ENCODE peak calls at places on chromosome 22, in four cellular contexts. I is spleen, F is iPS DF 6.9, V is K562. L is an unnamed sample.

GRCh38 chr22:27247691-27248434 is 553.7 kb downstream of the MN1 start:
- DNase-seq in I (no peak), F (no peak), V (no peak), L (peak; percentile 35)

GRCh38 chr22:20953668-20954500 is 13.2 kb upstream of the AIFM3 start:
- DNase-seq in I (no peak), F (no peak), V (no peak), L (no peak)

GRCh38 chr22:50329236-50329635 is 2.4 kb upstream of the DENND6B start:
- DNase-seq in I (no peak), F (no peak), V (no peak), L (no peak)

GRCh38 chr22:20956258-20957117 is 10.6 kb upstream of the AIFM3 start:
- DNase-seq in I (no peak), F (peak; percentile 54), V (no peak), L (no peak)

GRCh38 chr22:45544588-45545170 is 42.0 kb downstream of the FBLN1 start:
- DNase-seq in I (no peak), F (no peak), V (no peak), L (no peak)

GRCh38 chr22:42717197-42717967 is 3.3 kb downstream of the A4GALT start:
- DNase-seq in I (no peak), F (no peak), V (peak; percentile 53), L (no peak)

GRCh38 chr22:21640810-21641209 is 1.3 kb upstream of the SDF2L1 start:
- DNase-seq in I (no peak), F (no peak), V (no peak), L (no peak)

GRCh38 chr22:38243007-38243775 is 29.6 kb downstream of the TMEM184B start:
- DNase-seq in I (no peak), F (no peak), V (no peak), L (no peak)

GRCh38 chr22:49214976-49215375 is 612.7 kb downstream of the BRD1 start:
- DNase-seq in I (peak; percentile 27), F (no peak), V (no peak), L (no peak)

GRCh38 chr22:38204784-38205183 is 3.0 kb downstream of the MAFF start:
- DNase-seq in I (no peak), F (no peak), V (no peak), L (no peak)

GRCh38 chr22:39207141-39208012 is 37.4 kb downstream of the PDGFB start:
- DNase-seq in I (peak; percentile 37), F (no peak), V (peak; percentile 2), L (no peak)

GRCh38 chr22:27100789-27101188 is 443.4 kb downstream of the MIAT start:
- DNase-seq in I (no peak), F (no peak), V (no peak), L (no peak)

GRCh38 chr22:39177791-39178190 is 25.3 kb upstream of the CBX7 start:
- DNase-seq in I (peak; percentile 79), F (no peak), V (no peak), L (no peak)

GRCh38 chr22:44924724-44925123 is 85.1 kb downstream of the PHF21B start:
- DNase-seq in I (no peak), F (no peak), V (no peak), L (no peak)

GRCh38 chr22:50403701-50404101 is 60.6 kb downstream of the PPP6R2 start:
- DNase-seq in I (peak; percentile 83), F (no peak), V (no peak), L (no peak)

GRCh38 chr22:24181996-24182560 is 791 bp downstream of the SUSD2 start:
- DNase-seq in I (peak; percentile 72), F (no peak), V (no peak), L (no peak)

GRCh38 chr22:30649430-30650007 is 13.9 kb downstream of the SLC35E4 start:
- DNase-seq in I (no peak), F (no peak), V (peak; percentile 46), L (no peak)

GRCh38 chr22:43295173-43295572 is 48.0 kb downstream of the SCUBE1 start:
- DNase-seq in I (no peak), F (no peak), V (no peak), L (no peak)

GRCh38 chr22:30566125-30566524 is 8.3 kb downstream of the GAL3ST1 start:
- DNase-seq in I (no peak), F (no peak), V (no peak), L (no peak)

GRCh38 chr22:50583294-50583865 is 731 bp upstream of the CHKB start:
- DNase-seq in I (peak; percentile 73), F (no peak), V (no peak), L (no peak)

GRCh38 chr22:49754674-49755590 is 72.7 kb downstream of the BRD1 start:
- DNase-seq in I (peak; percentile 53), F (no peak), V (no peak), L (no peak)

GRCh38 chr22:35418088-35418487 is 18.1 kb downstream of the MCM5 start:
- DNase-seq in I (no peak), F (no peak), V (no peak), L (no peak)

GRCh38 chr22:31127181-31127772 is 4.5 kb downstream of the INPP5J start:
- DNase-seq in I (peak; percentile 51), F (no peak), V (peak; percentile 46), L (no peak)

GRCh38 chr22:28004021-28004420 is 85.0 kb upstream of the PITPNB start:
- DNase-seq in I (no peak), F (no peak), V (no peak), L (no peak)

GRCh38 chr22:42322562-42322926 is 52.1 kb upstream of the TCF20 start:
- DNase-seq in I (no peak), F (no peak), V (no peak), L (no peak)

GRCh38 chr22:50313021-50313420 is 5.6 kb upstream of the PLXNB2 start:
- DNase-seq in I (no peak), F (no peak), V (no peak), L (no peak)

GRCh38 chr22:50325444-50326224 is 1.2 kb downstream of the DENND6B start:
- DNase-seq in I (no peak), F (no peak), V (no peak), L (no peak)

GRCh38 chr22:49787861-49788260 is 39.8 kb downstream of the BRD1 start:
- DNase-seq in I (no peak), F (no peak), V (no peak), L (no peak)

GRCh38 chr22:32693102-32693501 is 108.4 kb upstream of the TIMP3 start:
- DNase-seq in I (no peak), F (no peak), V (no peak), L (no peak)

GRCh38 chr22:32697331-32697995 is 104.0 kb upstream of the TIMP3 start:
- DNase-seq in I (no peak), F (no peak), V (no peak), L (no peak)

GRCh38 chr22:32695451-32695891 is 106.0 kb upstream of the TIMP3 start:
- DNase-seq in I (no peak), F (no peak), V (no peak), L (no peak)

GRCh38 chr22:32698926-32699619 is 102.4 kb upstream of the TIMP3 start:
- DNase-seq in I (no peak), F (no peak), V (no peak), L (no peak)

GRCh38 chr22:32696089-32696488 is 105.4 kb upstream of the TIMP3 start:
- DNase-seq in I (no peak), F (no peak), V (no peak), L (no peak)
- H3K27ac ChIP-seq in I (no peak overlapping the region), F (no peak overlapping the region), V (no peak overlapping the region), L (no peak overlapping the region)

GRCh38 chr22:22909605-22910271 is 22.1 kb downstream of the IGLL5 start:
- DNase-seq in I (peak; percentile 41), F (no peak), V (peak; percentile 50), L (no peak)

GRCh38 chr22:22908941-22909604 is 21.5 kb downstream of the IGLL5 start:
- DNase-seq in I (peak; percentile 21), F (no peak), V (peak; percentile 61), L (no peak)

GRCh38 chr22:22906907-22907550 is 19.4 kb downstream of the IGLL5 start:
- DNase-seq in I (peak; percentile 51), F (no peak), V (peak; percentile 61), L (no peak)

GRCh38 chr22:22908495-22908861 is 20.9 kb downstream of the IGLL5 start:
- DNase-seq in I (no peak), F (no peak), V (peak; percentile 62), L (no peak)

DNA sequence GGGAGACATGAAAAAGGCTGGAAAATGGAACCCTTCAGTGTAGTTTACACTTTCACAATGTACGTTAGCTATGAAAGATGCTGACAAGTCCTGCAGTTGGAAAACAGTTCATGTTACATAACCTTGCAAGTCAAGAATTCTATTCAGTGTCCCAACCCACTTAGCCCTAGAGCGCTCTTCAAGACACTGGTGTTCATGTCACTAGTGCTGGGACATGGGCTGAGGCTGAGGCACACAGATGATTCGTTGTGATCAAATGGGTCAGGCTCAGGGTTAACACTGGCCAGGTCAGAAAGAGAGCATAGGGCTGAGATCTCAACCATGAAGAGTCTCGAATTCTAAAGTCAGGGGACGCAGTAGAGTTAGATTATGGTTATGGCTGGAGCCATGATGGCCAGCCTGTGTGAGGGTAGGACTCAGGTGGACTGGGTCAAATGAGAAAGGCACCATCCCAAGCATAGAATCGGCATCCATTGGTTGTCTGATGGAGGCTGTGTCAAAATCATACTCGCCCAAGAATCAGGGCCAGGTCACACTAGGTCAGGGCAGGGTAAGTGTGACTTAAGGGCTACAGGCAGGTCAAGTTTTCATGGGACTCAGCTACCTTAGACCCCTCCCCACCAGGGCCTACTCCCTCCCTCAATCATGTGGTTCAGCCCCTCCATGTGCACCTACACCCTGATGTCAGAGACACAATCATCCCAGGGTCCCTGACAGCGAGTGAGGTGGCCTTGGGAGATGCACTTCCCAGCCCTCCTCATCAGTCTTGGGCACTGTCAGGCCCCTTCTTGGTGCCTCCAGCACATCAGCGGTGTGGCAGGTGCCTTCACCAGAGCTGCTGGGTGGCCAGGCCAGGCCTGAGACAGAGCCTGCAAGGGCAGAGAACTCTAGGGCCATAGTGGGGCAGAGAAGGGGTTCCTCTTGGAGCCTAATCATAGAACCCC is 20.2 kb downstream of the IGLL5 start:
- DNase-seq in I (peak; percentile 64), F (no peak), V (peak; percentile 64), L (no peak)
- H3K4me3 ChIP-seq in I (no peak overlapping the region), F (no peak overlapping the region), V (no peak overlapping the region), L (no peak overlapping the region)

GRCh38 chr22:17944205-17944725 is 80.1 kb downstream of the MICAL3 start:
- DNase-seq in I (no peak), F (no peak), V (no peak), L (no peak)
- H3K27ac ChIP-seq in I (no peak overlapping the region), F (no peak overlapping the region), V (no peak overlapping the region), L (no peak overlapping the region)

GRCh38 chr22:22818861-22819855 is 68.5 kb upstream of the IGLL5 start:
- DNase-seq in I (peak; percentile 81), F (no peak), V (no peak), L (no peak)
- H3K4me3 ChIP-seq in I (no peak overlapping the region), F (no peak overlapping the region), V (no peak overlapping the region), L (no peak overlapping the region)

DNA sequence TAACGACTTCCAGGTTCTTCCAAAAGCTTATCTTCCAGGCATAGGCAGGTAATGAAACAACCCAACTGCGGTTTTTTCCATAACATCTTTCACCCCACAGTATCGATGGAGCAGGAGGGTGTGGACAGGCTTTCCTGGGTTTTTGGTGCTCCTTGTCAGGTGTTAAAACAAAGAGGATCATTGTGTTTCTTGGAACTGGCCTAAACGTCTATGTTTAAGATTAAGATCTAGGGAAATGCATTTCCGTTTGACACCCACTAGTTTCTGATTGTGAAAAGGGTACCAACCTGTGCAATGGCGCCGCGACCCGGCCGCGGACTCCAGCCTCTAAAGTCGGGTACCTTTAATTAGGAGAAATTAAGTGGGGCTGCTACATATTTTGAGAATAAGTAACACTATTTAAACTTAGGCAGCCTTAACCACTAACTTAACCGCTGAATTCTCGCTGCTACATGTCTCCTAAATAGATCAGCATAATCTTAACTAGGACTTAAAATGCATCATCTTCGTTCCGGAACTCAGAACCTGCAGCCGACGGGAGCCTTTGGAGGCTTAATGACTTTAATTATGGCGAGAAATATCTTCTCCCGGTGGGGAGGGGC is 31.5 kb downstream of the C22orf31 start:
- DNase-seq in I (no peak), F (no peak), V (no peak), L (no peak)
- H3K27ac ChIP-seq in I (peak overlapping the region; percentile 86), F (no peak overlapping the region), V (peak overlapping the region; percentile 89), L (no peak overlapping the region)